ENCODE peak calls at places on chromosome 20, in ten cellular contexts. One of them, this sample, is unnamed.

GRCh38 chr20:12575352-12576095 is 433.2 kb upstream of the SPTLC3 start:
- DNase-seq in mesendoderm: peak
- DNase-seq in left ventricle myocardium inferior: peak
- DNase-seq in fibroblast of lung: no peak
- DNase-seq in HCT116: no peak
- DNase-seq in tibial artery: no peak
- DNase-seq in WERI-Rb-1: peak
- DNase-seq in lower lobe of right lung: peak
- DNase-seq in ovary: peak
- DNase-seq in neural progenitor cell: no peak
- DNase-seq in this sample: no peak

GRCh38 chr20:8394308-8394945 is 262.4 kb downstream of the PLCB1 start:
- DNase-seq in neural progenitor cell: no peak
- DNase-seq in tibial artery: no peak
- DNase-seq in fibroblast of lung: peak
- DNase-seq in mesendoderm: no peak
- DNase-seq in HCT116: no peak
- DNase-seq in WERI-Rb-1: no peak
- DNase-seq in left ventricle myocardium inferior: no peak
- DNase-seq in ovary: no peak
- DNase-seq in lower lobe of right lung: no peak
- DNase-seq in this sample: no peak

GRCh38 chr20:47326718-47327137 is 29.8 kb downstream of the ZMYND8 start:
- DNase-seq in lower lobe of right lung: no peak
- DNase-seq in neural progenitor cell: no peak
- DNase-seq in fibroblast of lung: peak
- DNase-seq in left ventricle myocardium inferior: no peak
- DNase-seq in ovary: no peak
- DNase-seq in WERI-Rb-1: no peak
- DNase-seq in tibial artery: no peak
- DNase-seq in HCT116: no peak
- DNase-seq in mesendoderm: no peak
- DNase-seq in this sample: no peak

GRCh38 chr20:45011108-45011526 is 44.8 kb downstream of the STK4 start:
- DNase-seq in neural progenitor cell: peak
- DNase-seq in fibroblast of lung: peak
- DNase-seq in tibial artery: no peak
- DNase-seq in lower lobe of right lung: no peak
- DNase-seq in left ventricle myocardium inferior: peak
- DNase-seq in ovary: peak
- DNase-seq in WERI-Rb-1: peak
- DNase-seq in HCT116: peak
- DNase-seq in mesendoderm: peak
- DNase-seq in this sample: peak

GRCh38 chr20:10250902-10251301 is 32.3 kb downstream of the SNAP25 start:
- DNase-seq in mesendoderm: no peak
- DNase-seq in HCT116: no peak
- DNase-seq in ovary: no peak
- DNase-seq in neural progenitor cell: no peak
- DNase-seq in WERI-Rb-1: no peak
- DNase-seq in fibroblast of lung: peak
- DNase-seq in lower lobe of right lung: no peak
- DNase-seq in left ventricle myocardium inferior: no peak
- DNase-seq in tibial artery: no peak
- DNase-seq in this sample: no peak

GRCh38 chr20:51767867-51768758 is at the start of gene ATP9A:
- DNase-seq in HCT116: no peak
- DNase-seq in left ventricle myocardium inferior: peak
- DNase-seq in fibroblast of lung: peak
- DNase-seq in tibial artery: peak
- DNase-seq in neural progenitor cell: peak
- DNase-seq in ovary: peak
- DNase-seq in lower lobe of right lung: no peak
- DNase-seq in mesendoderm: peak
- DNase-seq in WERI-Rb-1: peak
- DNase-seq in this sample: no peak

GRCh38 chr20:44134897-44135810 is 51.8 kb downstream of the JPH2 start:
- DNase-seq in lower lobe of right lung: no peak
- DNase-seq in tibial artery: peak
- DNase-seq in ovary: no peak
- DNase-seq in HCT116: no peak
- DNase-seq in WERI-Rb-1: no peak
- DNase-seq in left ventricle myocardium inferior: no peak
- DNase-seq in fibroblast of lung: peak
- DNase-seq in mesendoderm: no peak
- DNase-seq in neural progenitor cell: no peak
- DNase-seq in this sample: no peak

GRCh38 chr20:45983279-45983743 is 11.3 kb upstream of the ZNF335 start:
- DNase-seq in WERI-Rb-1: no peak
- DNase-seq in lower lobe of right lung: peak
- DNase-seq in HCT116: no peak
- DNase-seq in fibroblast of lung: no peak
- DNase-seq in neural progenitor cell: no peak
- DNase-seq in left ventricle myocardium inferior: no peak
- DNase-seq in mesendoderm: peak
- DNase-seq in tibial artery: no peak
- DNase-seq in ovary: no peak
- DNase-seq in this sample: no peak

GRCh38 chr20:22797103-22797502 is 212.7 kb upstream of the FOXA2 start:
- DNase-seq in WERI-Rb-1: no peak
- DNase-seq in ovary: no peak
- DNase-seq in fibroblast of lung: peak
- DNase-seq in HCT116: no peak
- DNase-seq in tibial artery: no peak
- DNase-seq in neural progenitor cell: no peak
- DNase-seq in lower lobe of right lung: no peak
- DNase-seq in left ventricle myocardium inferior: no peak
- DNase-seq in mesendoderm: no peak
- DNase-seq in this sample: no peak

GRCh38 chr20:2463616-2464365 is 6.8 kb downstream of the SNRPB start:
- DNase-seq in neural progenitor cell: no peak
- DNase-seq in fibroblast of lung: no peak
- DNase-seq in left ventricle myocardium inferior: no peak
- DNase-seq in mesendoderm: no peak
- DNase-seq in lower lobe of right lung: no peak
- DNase-seq in WERI-Rb-1: no peak
- DNase-seq in ovary: no peak
- DNase-seq in tibial artery: no peak
- DNase-seq in HCT116: no peak
- DNase-seq in this sample: no peak

GRCh38 chr20:44600758-44601562 is 18.6 kb downstream of the PKIG start:
- DNase-seq in left ventricle myocardium inferior: peak
- DNase-seq in lower lobe of right lung: no peak
- DNase-seq in HCT116: no peak
- DNase-seq in WERI-Rb-1: no peak
- DNase-seq in ovary: peak
- DNase-seq in neural progenitor cell: no peak
- DNase-seq in mesendoderm: no peak
- DNase-seq in fibroblast of lung: peak
- DNase-seq in tibial artery: peak
- DNase-seq in this sample: no peak

GRCh38 chr20:22949710-22950109 is 85.4 kb upstream of the SSTR4 start:
- DNase-seq in left ventricle myocardium inferior: no peak
- DNase-seq in mesendoderm: no peak
- DNase-seq in tibial artery: no peak
- DNase-seq in ovary: no peak
- DNase-seq in WERI-Rb-1: no peak
- DNase-seq in HCT116: no peak
- DNase-seq in fibroblast of lung: no peak
- DNase-seq in neural progenitor cell: no peak
- DNase-seq in lower lobe of right lung: no peak
- DNase-seq in this sample: no peak

GRCh38 chr20:10673176-10673830 is 496 bp downstream of the JAG1 start:
- DNase-seq in mesendoderm: no peak
- DNase-seq in lower lobe of right lung: peak
- DNase-seq in HCT116: no peak
- DNase-seq in tibial artery: no peak
- DNase-seq in WERI-Rb-1: peak
- DNase-seq in left ventricle myocardium inferior: no peak
- DNase-seq in ovary: peak
- DNase-seq in fibroblast of lung: peak
- DNase-seq in neural progenitor cell: peak
- DNase-seq in this sample: peak

GRCh38 chr20:9215539-9215938 is 146.7 kb downstream of the PLCB4 start:
- DNase-seq in fibroblast of lung: no peak
- DNase-seq in left ventricle myocardium inferior: no peak
- DNase-seq in tibial artery: no peak
- DNase-seq in HCT116: peak
- DNase-seq in mesendoderm: peak
- DNase-seq in ovary: no peak
- DNase-seq in WERI-Rb-1: no peak
- DNase-seq in neural progenitor cell: peak
- DNase-seq in lower lobe of right lung: no peak
- DNase-seq in this sample: no peak

GRCh38 chr20:361562-361961 is 14.7 kb downstream of the NRSN2 start:
- DNase-seq in lower lobe of right lung: no peak
- DNase-seq in tibial artery: no peak
- DNase-seq in WERI-Rb-1: no peak
- DNase-seq in HCT116: no peak
- DNase-seq in ovary: no peak
- DNase-seq in left ventricle myocardium inferior: no peak
- DNase-seq in neural progenitor cell: no peak
- DNase-seq in mesendoderm: no peak
- DNase-seq in fibroblast of lung: no peak
- DNase-seq in this sample: no peak

DNA sequence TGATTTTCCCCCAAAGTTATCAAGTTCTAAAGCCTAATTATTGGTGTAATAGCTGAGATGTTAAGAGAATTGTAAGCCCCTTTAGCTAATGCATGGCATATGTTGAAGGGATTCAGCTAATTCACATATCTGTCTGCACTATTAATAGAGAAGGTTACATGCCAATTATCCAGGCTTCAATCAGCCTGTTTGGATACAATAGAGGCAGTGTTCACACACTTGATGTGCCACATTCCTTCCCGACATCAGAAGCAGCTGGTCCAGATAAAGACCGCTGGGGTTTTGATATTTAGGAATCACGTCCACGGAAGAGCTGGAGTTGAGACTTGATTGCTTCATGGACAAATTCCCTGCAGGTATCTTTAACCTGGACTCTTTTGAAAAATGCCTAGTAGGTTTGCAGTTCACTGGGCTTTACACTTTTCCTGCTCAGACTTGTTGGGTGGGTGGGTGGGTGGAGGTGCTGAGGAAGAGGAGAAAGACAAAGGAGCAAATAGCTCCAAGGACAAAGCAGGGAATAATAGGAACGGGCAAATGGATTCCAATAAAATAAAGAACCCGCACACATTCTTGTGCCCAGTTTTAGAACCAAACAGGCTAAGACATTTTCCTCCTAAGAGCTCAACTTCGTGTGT is 142.6 kb upstream of the ZNF217 start:
- DNase-seq in WERI-Rb-1: peak
- DNase-seq in ovary: no peak
- DNase-seq in fibroblast of lung: peak
- DNase-seq in lower lobe of right lung: no peak
- DNase-seq in left ventricle myocardium inferior: no peak
- DNase-seq in neural progenitor cell: peak
- DNase-seq in mesendoderm: no peak
- DNase-seq in HCT116: no peak
- DNase-seq in tibial artery: no peak
- DNase-seq in this sample: no peak
- H3K27ac ChIP-seq in WERI-Rb-1: peak
- H3K27ac ChIP-seq in ovary: no peak
- H3K27ac ChIP-seq in fibroblast of lung: no peak
- H3K27ac ChIP-seq in lower lobe of right lung: no peak
- H3K27ac ChIP-seq in left ventricle myocardium inferior: peak
- H3K27ac ChIP-seq in neural progenitor cell: peak
- H3K27ac ChIP-seq in mesendoderm: no peak
- H3K27ac ChIP-seq in HCT116: no peak
- H3K27ac ChIP-seq in tibial artery: no peak
- H3K27ac ChIP-seq in this sample: no peak

GRCh38 chr20:25739615-25740320 is 43.1 kb upstream of the ZNF337 start:
- DNase-seq in ovary: no peak
- DNase-seq in mesendoderm: no peak
- DNase-seq in tibial artery: no peak
- DNase-seq in HCT116: no peak
- DNase-seq in WERI-Rb-1: no peak
- DNase-seq in left ventricle myocardium inferior: no peak
- DNase-seq in neural progenitor cell: no peak
- DNase-seq in lower lobe of right lung: no peak
- DNase-seq in fibroblast of lung: peak
- DNase-seq in this sample: no peak
- H3K27ac ChIP-seq in ovary: no peak
- H3K27ac ChIP-seq in mesendoderm: no peak
- H3K27ac ChIP-seq in tibial artery: no peak
- H3K27ac ChIP-seq in HCT116: no peak
- H3K27ac ChIP-seq in WERI-Rb-1: no peak
- H3K27ac ChIP-seq in left ventricle myocardium inferior: no peak
- H3K27ac ChIP-seq in neural progenitor cell: no peak
- H3K27ac ChIP-seq in lower lobe of right lung: no peak
- H3K27ac ChIP-seq in fibroblast of lung: no peak
- H3K27ac ChIP-seq in this sample: no peak

GRCh38 chr20:39851459-39851858 is 837.6 kb downstream of the MAFB start:
- DNase-seq in ovary: no peak
- DNase-seq in WERI-Rb-1: no peak
- DNase-seq in neural progenitor cell: no peak
- DNase-seq in left ventricle myocardium inferior: no peak
- DNase-seq in mesendoderm: no peak
- DNase-seq in tibial artery: no peak
- DNase-seq in lower lobe of right lung: no peak
- DNase-seq in fibroblast of lung: peak
- DNase-seq in HCT116: no peak
- DNase-seq in this sample: no peak
- H3K27ac ChIP-seq in ovary: no peak
- H3K27ac ChIP-seq in WERI-Rb-1: no peak
- H3K27ac ChIP-seq in neural progenitor cell: no peak
- H3K27ac ChIP-seq in left ventricle myocardium inferior: no peak
- H3K27ac ChIP-seq in mesendoderm: no peak
- H3K27ac ChIP-seq in tibial artery: no peak
- H3K27ac ChIP-seq in lower lobe of right lung: no peak
- H3K27ac ChIP-seq in fibroblast of lung: no peak
- H3K27ac ChIP-seq in HCT116: no peak
- H3K27ac ChIP-seq in this sample: no peak

DNA sequence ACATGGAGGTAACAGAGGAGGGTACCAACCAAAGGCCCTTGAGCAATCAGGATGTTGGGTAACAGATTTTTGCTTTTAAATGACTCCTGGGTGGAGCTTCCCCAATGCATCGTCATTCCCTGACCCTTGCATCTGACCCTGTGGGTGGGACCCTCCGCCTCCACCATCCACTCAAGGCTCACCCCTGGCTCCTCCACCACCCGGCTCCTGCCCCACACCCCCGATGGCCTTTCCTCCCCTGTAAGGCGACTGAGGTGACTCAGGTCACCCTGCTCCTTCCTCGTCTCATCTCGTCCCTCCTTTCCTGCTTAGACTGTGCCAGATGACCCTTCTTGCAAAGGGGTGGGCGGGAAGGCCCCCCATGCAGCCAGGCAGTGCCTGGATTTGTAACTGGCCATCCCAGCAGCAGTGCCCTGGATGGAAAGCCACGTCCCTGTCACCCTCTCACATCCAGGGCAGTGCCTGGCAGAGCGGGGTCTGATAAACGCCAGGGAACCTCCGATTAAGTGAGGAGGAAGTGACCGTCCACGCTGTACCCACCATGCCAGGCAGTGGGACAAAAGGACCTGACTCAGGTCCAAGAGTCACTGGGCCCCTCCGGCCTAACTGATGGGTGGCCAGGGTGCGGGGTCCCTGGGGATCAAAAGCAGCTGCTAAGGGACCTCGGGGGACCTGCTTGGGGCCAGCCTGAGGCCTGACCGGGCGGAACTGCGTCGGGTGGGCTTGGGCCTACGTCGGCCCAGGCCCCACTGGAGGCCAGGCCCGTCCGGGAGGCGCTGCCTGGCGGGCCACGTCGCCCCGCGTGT is 624 bp upstream of the NPEPL1 start:
- DNase-seq in tibial artery: peak
- DNase-seq in ovary: peak
- DNase-seq in fibroblast of lung: no peak
- DNase-seq in lower lobe of right lung: peak
- DNase-seq in WERI-Rb-1: no peak
- DNase-seq in mesendoderm: peak
- DNase-seq in left ventricle myocardium inferior: peak
- DNase-seq in neural progenitor cell: no peak
- DNase-seq in HCT116: no peak
- DNase-seq in this sample: no peak
- H3K27ac ChIP-seq in tibial artery: peak
- H3K27ac ChIP-seq in ovary: peak
- H3K27ac ChIP-seq in fibroblast of lung: peak
- H3K27ac ChIP-seq in lower lobe of right lung: peak
- H3K27ac ChIP-seq in WERI-Rb-1: peak
- H3K27ac ChIP-seq in mesendoderm: peak
- H3K27ac ChIP-seq in left ventricle myocardium inferior: peak
- H3K27ac ChIP-seq in neural progenitor cell: no peak
- H3K27ac ChIP-seq in HCT116: peak
- H3K27ac ChIP-seq in this sample: peak